ENCODE peak calls at places on chromosomes 3 and 15, in seven cellular contexts. K is iPS-NIHi11, W is H9, U is NCI-H2081, T is endothelial cell, N is GM03348, P is activated T-cell treated with anti-CD3 and anti-CD28 coated beads for 1 hour. B is an unnamed sample.

GRCh38 chr15:64892850-64893403 is 18.8 kb upstream of the ANKDD1A start:
- DNase-seq in K (no peak), W (peak; percentile 21), U (no peak), T (no peak), N (no peak), P (no peak), B (no peak)

GRCh38 chr15:88035381-88035780 is 221.2 kb downstream of the NTRK3 start:
- DNase-seq in K (no peak), W (no peak), U (no peak), T (no peak), N (no peak), P (no peak), B (no peak)

GRCh38 chr15:47296911-47297310 is 420.4 kb upstream of the SEMA6D start:
- DNase-seq in K (no peak), W (no peak), U (no peak), T (no peak), N (no peak), P (no peak), B (no peak)

GRCh38 chr3:44104668-44105321 is 136.9 kb upstream of the TOPAZ1 start:
- DNase-seq in K (peak; percentile 48), W (no peak), U (no peak), T (no peak), N (peak; percentile 58), P (no peak), B (peak; percentile 79)

GRCh38 chr15:78937132-78937739 is 7.6 kb downstream of the CTSH start:
- DNase-seq in K (no peak), W (no peak), U (no peak), T (peak; percentile 31), N (no peak), P (no peak), B (no peak)

GRCh38 chr15:29612096-29612495 is 210.2 kb downstream of the TJP1 start:
- DNase-seq in K (peak; percentile 31), W (peak; percentile 52), U (no peak), T (peak; percentile 13), N (peak; percentile 86), P (no peak), B (peak; percentile 91)

GRCh38 chr3:159762981-159763465 is 225.6 kb upstream of the IL12A start:
- DNase-seq in K (peak; percentile 58), W (peak; percentile 68), U (peak; percentile 63), T (peak; percentile 67), N (peak; percentile 83), P (no peak), B (peak; percentile 95)

GRCh38 chr15:70362350-70362749 is 264.6 kb upstream of the TLE3 start:
- DNase-seq in K (peak; percentile 57), W (peak; percentile 25), U (no peak), T (no peak), N (no peak), P (no peak), B (no peak)

GRCh38 chr3:161540594-161540993 is 44.0 kb downstream of the OTOL1 start:
- DNase-seq in K (no peak), W (no peak), U (no peak), T (no peak), N (no peak), P (no peak), B (no peak)

GRCh38 chr3:79113821-79114220 is 654.0 kb downstream of the ROBO1 start:
- DNase-seq in K (no peak), W (no peak), U (no peak), T (no peak), N (no peak), P (no peak), B (no peak)